ENCODE peak calls at places on chromosomes 13 and 19, in four cellular contexts. O, I, J and K are unnamed samples.

GRCh38 chr13:48112896-48113525 is 18.1 kb upstream of the MED4 start:
- DNase-seq in O (no peak), I (no peak), J (no peak), K (no peak)

GRCh38 chr13:111317042-111317550 is 3.3 kb upstream of the TEX29 start:
- DNase-seq in O (no peak), J (no peak), I (no peak), K (no peak)

GRCh38 chr19:2560369-2560768 is 84.4 kb downstream of the GADD45B start:
- DNase-seq in I (no peak), O (no peak), J (no peak), K (no peak)

GRCh38 chr13:19860884-19861655 is 2.4 kb downstream of the ZMYM5 start:
- DNase-seq in J (no peak), I (no peak), O (no peak), K (no peak)

GRCh38 chr13:90362718-90363117 is 984.8 kb upstream of the MIR17HG start:
- DNase-seq in I (no peak), O (no peak), J (no peak), K (no peak)

GRCh38 chr13:43522788-43523187 is 264.0 kb downstream of the ENOX1 start:
- DNase-seq in I (no peak), O (no peak), J (no peak), K (no peak)

GRCh38 chr19:47210689-47211316 is 20.2 kb downstream of the BBC3 start:
- DNase-seq in I (peak; percentile 69), J (peak; percentile 47), O (peak; percentile 53), K (peak; percentile 28)

GRCh38 chr19:9935409-9936062 is 779 bp downstream of the OLFM2 start:
- DNase-seq in I (no peak), O (no peak), J (no peak), K (no peak)

GRCh38 chr13:41821195-41821594 is 139.7 kb downstream of the VWA8 start:
- DNase-seq in J (no peak), O (no peak), I (no peak), K (no peak)

GRCh38 chr19:49403404-49404187 is 15.5 kb downstream of the KASH5 start:
- DNase-seq in I (no peak), O (no peak), J (peak; percentile 59), K (peak; percentile 74)

GRCh38 chr13:35763805-35764170 is 287.3 kb upstream of the MAB21L1 start:
- DNase-seq in O (no peak), I (no peak), J (no peak), K (no peak)

GRCh38 chr13:57633950-57634828 is 2.6 kb downstream of the PCDH17 start:
- DNase-seq in I (no peak), J (no peak), O (no peak), K (no peak)

GRCh38 chr13:62846302-62846701 is 1430.7 kb upstream of the PCDH20 start:
- DNase-seq in I (no peak), O (no peak), J (no peak), K (no peak)

GRCh38 chr13:41919741-41920487 is 41.0 kb downstream of the VWA8 start:
- DNase-seq in I (no peak), O (no peak), J (peak; percentile 19), K (peak; percentile 5)

GRCh38 chr13:34734932-34735331 is 207.1 kb upstream of the NBEA start:
- DNase-seq in J (no peak), O (no peak), I (no peak), K (no peak)

GRCh38 chr19:52722062-52723005 is 12.5 kb downstream of the ZNF611 start:
- DNase-seq in J (no peak), O (no peak), I (no peak), K (no peak)

GRCh38 chr13:76542176-76542575 is 344.0 kb downstream of the KCTD12 start:
- DNase-seq in O (no peak), J (no peak), I (no peak), K (no peak)

GRCh38 chr13:45086484-45086883 is 33.8 kb upstream of the GTF2F2 start:
- DNase-seq in I (no peak), O (no peak), J (no peak), K (no peak)

GRCh38 chr13:51645154-51645650 is 60.9 kb downstream of the WDFY2 start:
- DNase-seq in J (no peak), I (no peak), O (no peak), K (no peak)